ENCODE peak calls at places on chromosome 19, in seven cellular contexts. Z, G, S, Y, I, V and H are unnamed samples.

GRCh38 chr19:21833733-21834132 is 2.2 kb downstream of the ZNF43 start:
- DNase-seq in Z (no peak), G (no peak), S (no peak), Y (no peak), I (no peak), V (no peak), H (no peak)

GRCh38 chr19:49712397-49712859 is 21.5 kb downstream of the CPT1C start:
- DNase-seq in Z (peak; percentile 86), G (peak; percentile 66), S (no peak), Y (peak; percentile 57), I (peak; percentile 65), V (no peak), H (no peak)

GRCh38 chr19:33946535-33947323 is 150.1 kb downstream of the KCTD15 start:
- DNase-seq in Z (no peak), G (no peak), S (no peak), Y (no peak), I (no peak), V (no peak), H (no peak)

GRCh38 chr19:44907613-44908012 is 2.0 kb downstream of the APOE start:
- DNase-seq in Z (no peak), G (no peak), S (no peak), Y (no peak), I (no peak), V (no peak), H (no peak)

GRCh38 chr19:52941941-52942370 is 18.7 kb upstream of the ZNF888 start:
- DNase-seq in Z (no peak), G (peak; percentile 54), S (peak; percentile 64), Y (peak; percentile 27), I (peak; percentile 52), V (no peak), H (no peak)

GRCh38 chr19:46714523-46715106 is 2.3 kb downstream of the PRKD2 start:
- DNase-seq in Z (no peak), G (no peak), S (no peak), Y (no peak), I (no peak), V (no peak), H (no peak)

GRCh38 chr19:31838163-31838798 is 489.0 kb upstream of the TSHZ3 start:
- DNase-seq in Z (no peak), G (no peak), S (no peak), Y (no peak), I (no peak), V (no peak), H (no peak)

GRCh38 chr19:50002386-50002960 is 22.7 kb downstream of the VRK3 start:
- DNase-seq in Z (no peak), G (no peak), S (no peak), Y (no peak), I (no peak), V (no peak), H (no peak)

GRCh38 chr19:11699931-11700794 is 38.6 kb downstream of the ZNF823 start:
- DNase-seq in Z (no peak), G (no peak), S (no peak), Y (no peak), I (peak; percentile 20), V (no peak), H (no peak)

GRCh38 chr19:41427647-41428480 is 690 bp upstream of the B3GNT8 start:
- DNase-seq in Z (no peak), G (no peak), S (peak; percentile 65), Y (peak; percentile 58), I (peak; percentile 54), V (no peak), H (no peak)

GRCh38 chr19:19782783-19783182 is 38.8 kb downstream of the ZNF506 start:
- DNase-seq in Z (no peak), G (no peak), S (no peak), Y (no peak), I (no peak), V (no peak), H (no peak)

GRCh38 chr19:16168465-16169081 is 4.8 kb downstream of the CIB3 start:
- DNase-seq in Z (no peak), G (no peak), S (no peak), Y (no peak), I (no peak), V (no peak), H (no peak)

GRCh38 chr19:18682807-18683108 is 722 bp upstream of the CRTC1 start:
- DNase-seq in Z (no peak), G (no peak), S (no peak), Y (no peak), I (no peak), V (no peak), H (no peak)

GRCh38 chr19:14375055-14375581 is 6.1 kb upstream of the ADGRE5 start:
- DNase-seq in Z (no peak), G (peak; percentile 70), S (no peak), Y (peak; percentile 44), I (no peak), V (peak; percentile 50), H (peak; percentile 71)

GRCh38 chr19:19211499-19212432 is at the start of gene NCAN:
- DNase-seq in Z (no peak), G (no peak), S (no peak), Y (no peak), I (no peak), V (no peak), H (no peak)

GRCh38 chr19:45913874-45914830 is at the start of gene NANOS2:
- DNase-seq in Z (no peak), G (peak; percentile 58), S (no peak), Y (no peak), I (no peak), V (no peak), H (no peak)

GRCh38 chr19:44604241-44604640 is 9.1 kb upstream of the IGSF23 start:
- DNase-seq in Z (no peak), G (no peak), S (no peak), Y (no peak), I (no peak), V (no peak), H (no peak)

GRCh38 chr19:20422616-20423205 is 142.9 kb downstream of the ZNF737 start:
- DNase-seq in Z (no peak), G (peak; percentile 48), S (no peak), Y (peak; percentile 12), I (no peak), V (no peak), H (no peak)

GRCh38 chr19:31676271-31677004 is 327.2 kb upstream of the TSHZ3 start:
- DNase-seq in Z (peak; percentile 49), G (no peak), S (no peak), Y (no peak), I (no peak), V (no peak), H (no peak)

GRCh38 chr19:28377077-28377476 is 835.9 kb downstream of the UQCRFS1 start:
- DNase-seq in Z (no peak), G (no peak), S (no peak), Y (no peak), I (no peak), V (no peak), H (no peak)

GRCh38 chr19:38663156-38663651 is 15.8 kb downstream of the ACTN4 start:
- DNase-seq in Z (no peak), G (peak; percentile 60), S (no peak), Y (no peak), I (no peak), V (no peak), H (no peak)
- H3K4me1 ChIP-seq in Z (peaks cover 98% of the 10 kb centered on the region), G (peaks cover 95% of the 10 kb centered on the region), S (peaks cover 89% of the 10 kb centered on the region), Y (peaks cover 100% of the 10 kb centered on the region), I (peaks cover 74% of the 10 kb centered on the region), V (peaks cover 92% of the 10 kb centered on the region), H (no peaks in the 10 kb centered on the region)

DNA sequence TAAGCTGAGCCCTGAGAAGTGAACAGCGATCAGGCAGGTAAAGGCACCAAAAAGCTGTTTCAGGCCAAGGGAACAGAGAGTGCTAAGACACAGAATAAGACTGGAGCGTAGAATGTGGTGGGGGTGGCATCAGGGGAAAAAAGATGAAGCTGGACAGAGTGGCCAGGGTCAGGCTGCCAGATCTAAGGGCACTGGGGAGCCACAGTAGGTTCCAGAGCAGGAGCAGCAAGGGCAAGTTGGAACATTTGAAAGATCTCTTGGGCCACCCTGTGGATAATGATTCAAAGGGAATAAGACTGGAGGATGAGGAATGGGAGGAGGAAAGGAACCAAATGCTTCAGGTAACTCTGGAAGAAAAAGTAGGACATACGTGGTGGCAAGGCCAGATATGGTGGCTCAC is 6.5 kb upstream of the PLIN3 start:
- DNase-seq in Z (no peak), G (no peak), S (no peak), Y (no peak), I (no peak), V (no peak), H (no peak)
- H3K4me1 ChIP-seq in Z (peaks cover 22% of the 10 kb centered on the region), G (peaks cover 7% of the 10 kb centered on the region), S (no peaks in the 10 kb centered on the region), Y (no peaks in the 10 kb centered on the region), I (no peaks in the 10 kb centered on the region), V (peaks cover 6% of the 10 kb centered on the region), H (no peaks in the 10 kb centered on the region)

GRCh38 chr19:55147408-55148251 is 1.4 kb downstream of the TNNT1 start:
- DNase-seq in Z (no peak), G (peak; percentile 85), S (no peak), Y (no peak), I (no peak), V (no peak), H (no peak)

GRCh38 chr19:55146078-55146647 is 2.8 kb downstream of the TNNT1 start:
- DNase-seq in Z (peak; percentile 91), G (no peak), S (no peak), Y (no peak), I (peak; percentile 33), V (no peak), H (no peak)

GRCh38 chr19:55146648-55147218 is 2.3 kb downstream of the TNNT1 start:
- DNase-seq in Z (peak; percentile 92), G (peak; percentile 56), S (no peak), Y (no peak), I (peak; percentile 38), V (no peak), H (no peak)

GRCh38 chr19:55152017-55152416 is 3.0 kb upstream of the TNNT1 start:
- DNase-seq in Z (no peak), G (no peak), S (no peak), Y (no peak), I (no peak), V (no peak), H (no peak)

DNA sequence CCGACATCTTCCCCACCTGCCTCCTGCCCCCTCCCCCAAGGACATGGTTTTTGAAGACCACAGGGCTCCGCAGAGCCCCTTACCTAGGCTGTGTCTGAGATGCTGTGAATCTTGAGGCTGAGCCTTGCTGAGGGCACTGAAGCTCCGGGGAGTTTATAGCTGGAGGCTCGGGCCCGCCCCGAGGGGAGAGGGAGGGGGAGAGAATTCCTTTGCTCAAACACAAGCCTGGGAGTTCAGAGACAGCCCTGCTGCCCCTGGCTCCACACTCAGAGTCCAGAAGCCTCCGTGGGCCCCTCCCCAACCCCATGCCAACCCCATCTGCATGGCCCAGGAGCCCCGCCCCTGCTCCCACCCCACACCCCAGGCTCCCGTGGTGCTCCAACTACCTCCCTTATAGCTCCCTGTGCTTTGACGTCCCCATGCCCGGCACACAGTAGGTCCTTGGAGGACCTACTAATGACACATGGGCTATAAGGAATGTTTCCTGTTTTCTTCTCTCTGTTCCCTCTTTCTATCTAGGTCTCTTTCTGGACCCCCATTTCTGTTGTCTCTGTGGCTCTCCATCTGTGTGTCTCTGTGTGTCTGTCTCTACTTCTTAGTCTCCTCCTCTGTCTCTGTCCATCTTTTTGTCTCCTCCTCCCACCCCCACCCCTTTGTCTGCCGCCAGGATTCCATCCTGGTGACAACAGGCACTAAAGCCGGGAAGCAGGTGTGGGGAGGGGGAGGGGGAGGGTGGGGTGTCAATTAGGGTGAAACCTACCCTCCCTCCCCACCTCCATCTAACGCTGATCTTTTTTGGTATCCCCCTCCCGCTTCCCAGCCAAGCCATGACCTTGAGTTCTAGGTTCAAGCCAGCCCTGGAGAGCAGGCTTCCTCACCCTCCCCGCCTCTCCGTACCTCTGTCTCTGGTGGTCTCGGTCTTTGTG is at the start of gene TNNT1:
- DNase-seq in Z (no peak), G (peak; percentile 85), S (no peak), Y (peak; percentile 36), I (no peak), V (no peak), H (no peak)
- H3K4me1 ChIP-seq in Z (peaks cover 37% of the 10 kb centered on the region), G (no peaks in the 10 kb centered on the region), S (no peaks in the 10 kb centered on the region), Y (peaks cover 43% of the 10 kb centered on the region), I (no peaks in the 10 kb centered on the region), V (peaks cover 7% of the 10 kb centered on the region), H (no peaks in the 10 kb centered on the region)

GRCh38 chr19:48250290-48251025 is 5.3 kb downstream of the CARD8 start:
- DNase-seq in Z (no peak), G (no peak), S (no peak), Y (no peak), I (no peak), V (no peak), H (no peak)
- H3K4me1 ChIP-seq in Z (peaks cover 10% of the 10 kb centered on the region), G (peaks cover 14% of the 10 kb centered on the region), S (peaks cover 17% of the 10 kb centered on the region), Y (peaks cover 78% of the 10 kb centered on the region), I (peaks cover 6% of the 10 kb centered on the region), V (peaks cover 25% of the 10 kb centered on the region), H (no peaks in the 10 kb centered on the region)